ENCODE peak calls at places on chromosomes 1 and 21, in ten cellular contexts. K is GM12865; X is stomach; F is epithelial cell of esophagus; G is AG04450; T is CD8-positive, alpha-beta memory T cell; W is heart left ventricle; Z is epithelial cell of proximal tubule; O is transverse colon; Y is GM23338. Q is an unnamed sample.
A peak's percentile ranks its signal among the peaks of the same experiment; 100 is the strongest.

GRCh38 chr1:101567582-101568189 is 330.9 kb downstream of the S1PR1 start:
- DNase-seq in Y (peak; percentile 60), O (peak; percentile 40), K (peak; percentile 66), W (no peak), G (no peak), X (peak; percentile 31), Z (no peak), F (peak; percentile 56), T (peak; percentile 54), Q (no peak)

GRCh38 chr21:44496900-44497550 is 41.7 kb downstream of the LRRC3 start:
- DNase-seq in O (no peak), G (no peak), X (no peak), T (no peak), Y (no peak), F (no peak), Z (no peak), W (no peak), K (no peak), Q (no peak)

GRCh38 chr1:218247339-218247738 is 37.8 kb upstream of the RRP15 start:
- DNase-seq in W (no peak), Z (no peak), T (no peak), F (no peak), O (no peak), G (no peak), K (no peak), Y (no peak), X (no peak), Q (no peak)

GRCh38 chr1:78833491-78833890 is 173.0 kb downstream of the ADGRL4 start:
- DNase-seq in O (no peak), T (no peak), Z (peak; percentile 94), K (no peak), W (no peak), Y (no peak), X (no peak), F (peak; percentile 84), G (no peak), Q (peak; percentile 73)

GRCh38 chr21:42055425-42055824 is 15.7 kb upstream of the UMODL1 start:
- DNase-seq in W (no peak), K (no peak), F (no peak), X (no peak), G (no peak), Y (no peak), T (no peak), Z (no peak), O (no peak), Q (no peak)

GRCh38 chr1:66446261-66447001 is 87.5 kb upstream of the SGIP1 start:
- DNase-seq in W (peak; percentile 39), X (no peak), K (peak; percentile 88), T (peak; percentile 55), O (no peak), F (peak; percentile 69), Z (peak; percentile 29), G (no peak), Y (peak; percentile 80), Q (peak; percentile 56)

GRCh38 chr1:87959236-87959635 is 630.6 kb downstream of the LMO4 start:
- DNase-seq in X (no peak), F (no peak), Y (no peak), T (no peak), O (no peak), W (no peak), G (no peak), Z (no peak), K (no peak), Q (no peak)

GRCh38 chr21:32520885-32521735 is 64.2 kb downstream of the TCP10L start:
- DNase-seq in Z (peak; percentile 22), F (peak; percentile 74), T (no peak), W (peak; percentile 94), K (no peak), Y (no peak), X (peak; percentile 54), O (peak; percentile 63), G (peak; percentile 91), Q (peak; percentile 60)

GRCh38 chr1:29256395-29256794 is 20.1 kb downstream of the PTPRU start:
- DNase-seq in W (no peak), T (no peak), Z (no peak), K (no peak), F (no peak), Y (peak; percentile 57), G (no peak), O (no peak), X (no peak), Q (no peak)

GRCh38 chr1:29258189-29258973 is 22.1 kb downstream of the PTPRU start:
- DNase-seq in W (no peak), O (no peak), X (no peak), T (no peak), Z (no peak), F (no peak), Y (no peak), G (no peak), K (no peak), Q (no peak)

GRCh38 chr1:29258974-29259801 is 22.9 kb downstream of the PTPRU start:
- DNase-seq in G (no peak), X (no peak), W (no peak), O (no peak), F (no peak), K (no peak), Y (peak; percentile 58), Z (no peak), T (no peak), Q (no peak)

GRCh38 chr1:29255134-29255666 is 18.9 kb downstream of the PTPRU start:
- DNase-seq in K (no peak), X (no peak), Z (no peak), F (no peak), O (no peak), W (no peak), T (no peak), G (no peak), Y (no peak), Q (no peak)

DNA sequence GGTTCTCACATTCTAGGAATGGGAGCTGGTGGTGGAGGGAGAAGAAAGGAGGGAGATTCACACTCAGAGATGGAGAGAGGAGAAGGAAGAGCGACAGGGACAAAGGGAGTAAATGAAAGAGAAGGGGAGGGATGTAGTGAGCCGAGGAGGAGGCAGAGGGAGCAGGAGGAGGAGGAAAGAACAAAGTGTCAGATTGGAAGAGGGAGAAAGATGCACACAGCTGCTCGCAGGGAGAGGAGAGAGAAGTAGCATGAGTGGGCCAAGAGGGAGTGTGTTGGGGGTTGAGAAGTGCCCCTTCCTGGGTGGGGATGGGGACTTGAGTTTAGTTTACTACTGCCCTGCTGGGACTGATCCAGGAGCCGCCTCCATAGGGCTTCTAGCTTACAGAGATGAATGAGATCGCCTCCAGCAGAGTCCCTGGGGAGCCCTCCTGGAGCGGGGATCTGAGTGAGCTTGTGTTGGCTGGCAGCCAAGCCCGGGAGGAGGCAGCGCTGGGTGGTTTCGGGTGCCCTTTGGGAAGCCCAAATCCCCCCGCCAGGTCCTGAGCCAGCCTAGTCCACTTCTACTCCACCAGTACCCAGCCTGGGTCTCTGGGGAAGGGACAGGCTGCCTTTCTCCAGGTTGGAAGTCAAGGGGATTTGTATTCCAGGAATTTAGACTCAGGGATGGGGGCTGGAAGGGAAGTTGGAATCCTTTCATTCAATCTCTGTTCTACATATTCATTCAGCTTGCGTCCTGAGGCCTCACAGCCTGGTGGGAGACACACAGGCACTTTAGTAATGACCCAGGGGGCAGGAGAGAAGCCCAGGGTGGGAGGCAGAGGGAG is 20.9 kb downstream of the PTPRU start:
- DNase-seq in G (no peak), X (no peak), T (no peak), Y (peak; percentile 56), W (no peak), O (no peak), K (no peak), Z (no peak), F (no peak), Q (no peak)
- H3K4me3 ChIP-seq in G (no peak overlapping the region), X (no peak overlapping the region), T (no peak overlapping the region), Y (peak overlapping the region; percentile 32), W (no peak overlapping the region), O (no peak overlapping the region), K (no peak overlapping the region), Z (no peak overlapping the region), F (no peak overlapping the region), Q (no peak overlapping the region)

DNA sequence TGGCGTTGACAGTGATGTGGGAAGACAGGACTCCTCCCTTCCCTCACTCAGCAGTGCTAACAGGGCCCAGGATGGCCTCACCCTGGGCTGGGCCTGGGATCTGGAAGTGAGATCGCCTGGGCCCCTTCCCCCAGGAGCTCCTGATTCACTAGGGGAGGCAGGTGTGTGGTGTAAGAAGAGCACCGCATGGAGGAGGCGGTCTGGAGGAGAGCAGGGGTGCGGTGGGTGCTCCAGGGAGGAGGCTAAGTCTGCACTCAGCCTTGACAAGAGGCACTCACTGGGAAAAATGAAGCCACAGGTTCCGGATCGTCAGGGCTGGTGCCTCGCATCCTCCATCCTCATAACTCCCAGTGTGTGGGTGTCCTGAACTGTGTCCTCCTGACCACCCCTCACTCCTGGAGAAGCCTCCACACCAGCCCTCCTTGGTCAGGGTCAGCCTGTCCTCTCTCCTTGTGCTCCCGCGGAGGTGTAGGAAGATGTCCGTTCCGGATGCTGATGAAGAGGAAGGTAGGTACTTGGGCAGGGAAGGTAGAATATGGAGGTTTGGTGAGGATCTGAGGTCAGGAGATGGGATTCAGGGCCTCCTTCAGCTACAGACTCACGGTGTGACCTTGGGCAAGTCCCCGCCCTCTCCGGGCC is 142.1 kb upstream of the WNT4 start:
- DNase-seq in F (no peak), O (no peak), Y (no peak), W (no peak), X (peak; percentile 21), G (no peak), Z (no peak), T (no peak), K (no peak), Q (no peak)
- H3K4me3 ChIP-seq in F (no peak overlapping the region), O (no peak overlapping the region), Y (no peak overlapping the region), W (no peak overlapping the region), X (no peak overlapping the region), G (no peak overlapping the region), Z (no peak overlapping the region), T (no peak overlapping the region), K (no peak overlapping the region), Q (no peak overlapping the region)

DNA sequence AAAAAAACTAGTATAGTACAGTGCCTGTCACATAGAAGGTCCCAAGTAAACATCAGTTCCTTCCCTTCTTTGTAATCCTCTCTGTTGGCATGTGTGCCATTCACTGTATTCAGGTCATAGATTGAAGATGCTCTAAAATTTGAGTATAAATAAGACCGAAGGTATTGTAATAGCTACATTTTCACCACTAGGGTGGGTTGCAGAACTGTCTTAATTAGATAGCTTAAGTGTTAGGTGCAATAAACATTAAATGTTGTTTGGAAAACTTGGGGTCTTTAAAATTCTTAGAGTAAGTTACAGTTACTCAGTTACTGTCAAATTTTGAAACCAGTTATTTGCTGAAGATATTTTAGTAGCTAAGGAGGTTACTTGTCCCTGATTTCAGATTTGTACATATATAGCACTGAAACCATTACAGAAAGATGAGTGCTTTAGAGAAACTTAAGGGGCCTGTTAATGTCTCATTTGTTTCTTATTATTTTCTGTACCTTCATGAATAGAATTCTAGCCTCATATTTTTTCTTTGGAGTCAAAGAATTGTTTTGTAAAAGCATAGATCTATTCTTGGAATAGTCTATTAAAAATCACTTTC is 24.3 kb downstream of the PER3 start:
- DNase-seq in F (peak; percentile 61), W (no peak), Z (no peak), G (no peak), X (no peak), O (no peak), T (no peak), K (peak; percentile 46), Y (peak; percentile 63), Q (peak; percentile 10)
- H3K4me3 ChIP-seq in F (no peak overlapping the region), W (no peak overlapping the region), Z (no peak overlapping the region), G (no peak overlapping the region), X (no peak overlapping the region), O (no peak overlapping the region), T (no peak overlapping the region), K (no peak overlapping the region), Y (no peak overlapping the region), Q (no peak overlapping the region)

GRCh38 chr1:43979261-43979527 is 184 bp downstream of the B4GALT2 start:
- DNase-seq in G (no peak), K (no peak), O (no peak), Z (no peak), Y (no peak), T (no peak), X (no peak), F (no peak), W (no peak), Q (no peak)

GRCh38 chr1:43978551-43979260 is at the start of gene B4GALT2:
- DNase-seq in T (no peak), Z (no peak), O (peak; percentile 62), Y (peak; percentile 71), W (peak; percentile 51), K (peak; percentile 57), G (no peak), F (peak; percentile 45), X (peak; percentile 43), Q (no peak)

GRCh38 chr1:43978264-43978550 is 803 bp upstream of the B4GALT2 start:
- DNase-seq in X (no peak), G (no peak), K (no peak), T (no peak), Y (no peak), Z (no peak), F (no peak), W (no peak), O (no peak), Q (no peak)

GRCh38 chr1:43976890-43977289 is 2.1 kb upstream of the B4GALT2 start:
- DNase-seq in X (no peak), Z (no peak), F (no peak), Y (no peak), T (no peak), W (no peak), K (no peak), G (no peak), O (no peak), Q (no peak)

GRCh38 chr1:43977376-43978263 is 1.4 kb upstream of the B4GALT2 start:
- DNase-seq in X (no peak), W (no peak), Y (no peak), K (no peak), F (no peak), Z (no peak), T (no peak), G (no peak), O (no peak), Q (no peak)
- H3K4me3 ChIP-seq in X (no peak overlapping the region), W (no peak overlapping the region), Y (peak overlapping the region; percentile 88), K (no peak overlapping the region), F (no peak overlapping the region), Z (peak overlapping the region; percentile 3), T (no peak overlapping the region), G (no peak overlapping the region), O (no peak overlapping the region), Q (peak overlapping the region; percentile 86)